ENCODE peak calls at places on chromosomes 1 and 21, in eight cellular contexts. F, K, G, P, C, N, A and R are unnamed samples.

GRCh38 chr1:175097361-175097760 is 29.7 kb downstream of the TNN start:
- DNase-seq in F (no peak), K (no peak), G (no peak), P (no peak), C (no peak), N (no peak), A (no peak), R (no peak)

GRCh38 chr1:38745476-38746410 is 113.8 kb downstream of the RRAGC start:
- DNase-seq in F (no peak), K (no peak), G (no peak), P (no peak), C (no peak), N (no peak), A (no peak), R (no peak)

GRCh38 chr1:156490401-156491032 is 10.1 kb downstream of the MEF2D start:
- DNase-seq in F (no peak), K (peak; percentile 87), G (no peak), P (no peak), C (peak; percentile 38), N (no peak), A (peak; percentile 87), R (no peak)

GRCh38 chr1:56799605-56800398 is 19.4 kb downstream of the FYB2 start:
- DNase-seq in F (no peak), K (no peak), G (no peak), P (no peak), C (no peak), N (no peak), A (no peak), R (no peak)

GRCh38 chr1:114551400-114551799 is 30.0 kb downstream of the BCAS2 start:
- DNase-seq in F (no peak), K (no peak), G (no peak), P (no peak), C (no peak), N (no peak), A (no peak), R (no peak)

GRCh38 chr21:46189959-46190490 is 5.8 kb upstream of the SPATC1L start:
- DNase-seq in F (no peak), K (peak; percentile 51), G (peak; percentile 56), P (no peak), C (no peak), N (no peak), A (no peak), R (peak; percentile 67)

GRCh38 chr1:110605901-110606783 is at the start of gene KCNA2:
- DNase-seq in F (peak; percentile 87), K (peak; percentile 85), G (peak; percentile 69), P (no peak), C (peak; percentile 22), N (peak; percentile 26), A (peak; percentile 50), R (no peak)

GRCh38 chr1:208247696-208248095 is 3.5 kb upstream of the PLXNA2 start:
- DNase-seq in F (no peak), K (no peak), G (peak; percentile 67), P (no peak), C (no peak), N (no peak), A (no peak), R (no peak)

GRCh38 chr1:232450626-232451025 is 179.3 kb downstream of the SIPA1L2 start:
- DNase-seq in F (no peak), K (no peak), G (no peak), P (no peak), C (no peak), N (no peak), A (no peak), R (no peak)

GRCh38 chr1:74425669-74426068 is 86.7 kb downstream of the LRRC53 start:
- DNase-seq in F (no peak), K (no peak), G (no peak), P (no peak), C (no peak), N (no peak), A (no peak), R (no peak)

GRCh38 chr1:208030320-208031091 is 119.6 kb upstream of the CD34 start:
- DNase-seq in F (no peak), K (no peak), G (no peak), P (no peak), C (peak; percentile 26), N (no peak), A (peak; percentile 73), R (no peak)

GRCh38 chr1:234862944-234863515 is 253.1 kb upstream of the IRF2BP2 start:
- DNase-seq in F (no peak), K (peak; percentile 89), G (peak; percentile 90), P (no peak), C (peak; percentile 69), N (peak; percentile 69), A (peak; percentile 85), R (peak; percentile 79)

GRCh38 chr21:28337319-28337718 is 655.4 kb downstream of the LTN1 start:
- DNase-seq in F (no peak), K (no peak), G (no peak), P (no peak), C (no peak), N (no peak), A (no peak), R (no peak)

GRCh38 chr1:16971330-16972209 is 8.8 kb downstream of the MFAP2 start:
- DNase-seq in F (peak; percentile 75), K (no peak), G (no peak), P (no peak), C (no peak), N (no peak), A (no peak), R (peak; percentile 71)

GRCh38 chr1:36781098-36781497 is 253.2 kb downstream of the GRIK3 start:
- DNase-seq in F (no peak), K (no peak), G (no peak), P (no peak), C (no peak), N (no peak), A (no peak), R (no peak)

GRCh38 chr1:110526189-110526588 is 7.2 kb upstream of the KCNA10 start:
- DNase-seq in F (no peak), K (no peak), G (no peak), P (no peak), C (no peak), N (no peak), A (no peak), R (no peak)

GRCh38 chr1:4048076-4048475 is 148.0 kb upstream of the C1orf174 start:
- DNase-seq in F (no peak), K (no peak), G (no peak), P (no peak), C (no peak), N (no peak), A (no peak), R (no peak)

GRCh38 chr1:183735069-183735860 is 69.7 kb upstream of the RGL1 start:
- DNase-seq in F (no peak), K (no peak), G (no peak), P (no peak), C (no peak), N (no peak), A (no peak), R (no peak)

GRCh38 chr21:42063578-42064521 is 7.3 kb upstream of the UMODL1 start:
- DNase-seq in F (no peak), K (peak; percentile 72), G (no peak), P (peak; percentile 43), C (peak; percentile 71), N (peak; percentile 73), A (no peak), R (no peak)

GRCh38 chr1:247453256-247453655 is 4.6 kb downstream of the OR2B11 start:
- DNase-seq in F (no peak), K (no peak), G (no peak), P (no peak), C (no peak), N (no peak), A (no peak), R (no peak)

GRCh38 chr1:214029796-214030195 is 42.0 kb downstream of the PROX1 start:
- DNase-seq in F (no peak), K (no peak), G (no peak), P (no peak), C (no peak), N (no peak), A (no peak), R (no peak)

GRCh38 chr1:202572867-202573266 is 137.4 kb downstream of the SYT2 start:
- DNase-seq in F (no peak), K (no peak), G (no peak), P (no peak), C (no peak), N (no peak), A (no peak), R (no peak)
- H3K27ac ChIP-seq in F (no peak overlapping the region), K (peak overlapping the region; percentile 45), G (no peak overlapping the region), P (no peak overlapping the region), C (no peak overlapping the region), N (no peak overlapping the region), A (no peak overlapping the region), R (peak overlapping the region; percentile 35)

GRCh38 chr1:15966081-15966955 is 9.6 kb downstream of the ZBTB17 start:
- DNase-seq in F (no peak), K (no peak), G (peak; percentile 80), P (peak; percentile 36), C (peak; percentile 37), N (peak; percentile 32), A (no peak), R (no peak)
- H3K4me3 ChIP-seq in F (no peak overlapping the region), K (no peak overlapping the region), G (no peak overlapping the region), P (peak overlapping the region; percentile 65), C (no peak overlapping the region), N (no peak overlapping the region), A (peak overlapping the region; percentile 1), R (peak overlapping the region; percentile 42)

GRCh38 chr21:15062566-15062965 is 2.2 kb downstream of the NRIP1 start:
- DNase-seq in F (no peak), K (no peak), G (no peak), P (no peak), C (no peak), N (no peak), A (no peak), R (no peak)
- H3K27ac ChIP-seq in F (peak overlapping the region; percentile 99), K (no peak overlapping the region), G (no peak overlapping the region), P (peak overlapping the region; percentile 42), C (peak overlapping the region; percentile 100), N (no peak overlapping the region), A (no peak overlapping the region), R (no peak overlapping the region)

GRCh38 chr1:23533288-23534130 is 2.5 kb upstream of the E2F2 start:
- DNase-seq in F (no peak), K (no peak), G (no peak), P (no peak), C (no peak), N (no peak), A (no peak), R (no peak)
- H3K4me3 ChIP-seq in F (no peak overlapping the region), K (no peak overlapping the region), G (no peak overlapping the region), P (peak overlapping the region; percentile 35), C (no peak overlapping the region), N (no peak overlapping the region), A (no peak overlapping the region), R (no peak overlapping the region)

GRCh38 chr1:55592122-55592521 is 377.0 kb upstream of the USP24 start:
- DNase-seq in F (no peak), K (no peak), G (no peak), P (no peak), C (no peak), N (no peak), A (peak; percentile 38), R (no peak)
- H3K27ac ChIP-seq in F (no peak overlapping the region), K (peak overlapping the region; percentile 36), G (no peak overlapping the region), P (no peak overlapping the region), C (no peak overlapping the region), N (no peak overlapping the region), A (no peak overlapping the region), R (no peak overlapping the region)

DNA sequence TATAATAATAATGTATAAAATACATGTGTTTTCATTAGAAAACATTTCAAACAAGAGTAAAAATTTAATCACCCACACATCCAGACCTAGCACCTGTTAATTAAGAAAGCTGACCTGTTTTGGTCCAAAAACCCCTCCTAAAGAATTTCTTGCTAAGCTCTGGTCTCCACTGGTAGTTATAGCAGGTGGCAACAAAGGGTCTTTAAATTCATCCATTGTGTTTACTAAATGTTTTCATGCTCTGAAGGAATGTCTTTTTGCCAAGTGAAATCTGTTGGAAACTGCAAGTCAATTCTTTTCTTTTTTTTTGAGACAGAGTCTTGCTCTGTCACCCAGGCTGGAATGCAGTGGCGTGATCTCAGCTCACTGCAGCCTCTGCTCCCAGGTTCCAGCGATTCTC is 141.1 kb downstream of the ESRRG start:
- DNase-seq in F (no peak), K (no peak), G (no peak), P (no peak), C (no peak), N (no peak), A (no peak), R (no peak)
- H3K4me3 ChIP-seq in F (no peak overlapping the region), K (no peak overlapping the region), G (no peak overlapping the region), P (no peak overlapping the region), C (no peak overlapping the region), N (no peak overlapping the region), A (no peak overlapping the region), R (no peak overlapping the region)